ENCODE peak calls at places on chromosomes 11 and 22, in five cellular contexts. N, U, Y, R and B are unnamed samples. For H3K4me1, the result is how much of the 10 kb centered on the place peaks cover.

GRCh38 chr11:115941481-115941993 is 437.3 kb upstream of the CADM1 start:
- DNase-seq in N (peak), U (peak), Y (no peak), R (no peak), B (no peak)

GRCh38 chr22:44926491-44927415 is 83.1 kb downstream of the PHF21B start:
- DNase-seq in N (peak), U (no peak), Y (no peak), R (no peak), B (no peak)

GRCh38 chr11:92707173-92707619 is 262.3 kb upstream of the MTNR1B start:
- DNase-seq in N (no peak), U (no peak), Y (no peak), R (no peak), B (no peak)

GRCh38 chr11:12110714-12111481 is 508 bp downstream of the MICAL2 start:
- DNase-seq in N (peak), U (peak), Y (peak), R (no peak), B (no peak)

GRCh38 chr11:19472679-19473078 is 231.9 kb upstream of the E2F8 start:
- DNase-seq in N (no peak), U (no peak), Y (no peak), R (no peak), B (no peak)

GRCh38 chr11:58787903-58788302 is 56.2 kb upstream of the GLYAT start:
- DNase-seq in N (no peak), U (no peak), Y (no peak), R (no peak), B (no peak)

GRCh38 chr11:83319346-83319745 is 33.2 kb upstream of the CCDC90B start:
- DNase-seq in N (no peak), U (no peak), Y (no peak), R (no peak), B (no peak)

GRCh38 chr11:128904872-128905344 is 13.8 kb downstream of the KCNJ5 start:
- DNase-seq in N (peak), U (peak), Y (peak), R (peak), B (no peak)

GRCh38 chr11:64742087-64742939 is 1.6 kb downstream of the RASGRP2 start:
- DNase-seq in N (no peak), U (no peak), Y (no peak), R (no peak), B (peak)

GRCh38 chr11:39741066-39741465 is 1718.4 kb downstream of the LRRC4C start:
- DNase-seq in N (no peak), U (no peak), Y (no peak), R (no peak), B (no peak)

GRCh38 chr11:30258679-30259078 is 27.9 kb downstream of the FSHB start:
- DNase-seq in N (no peak), U (no peak), Y (no peak), R (no peak), B (no peak)

GRCh38 chr22:35303029-35303624 is 3.4 kb downstream of the TOM1 start:
- DNase-seq in N (no peak), U (no peak), Y (no peak), R (no peak), B (no peak)

GRCh38 chr22:49918911-49919881 is 762 bp downstream of the CRELD2 start:
- DNase-seq in N (no peak), U (no peak), Y (no peak), R (no peak), B (no peak)

GRCh38 chr11:101436511-101437142 is 147.2 kb downstream of the TRPC6 start:
- DNase-seq in N (no peak), U (peak), Y (no peak), R (peak), B (no peak)

GRCh38 chr11:115503083-115503885 is 931 bp downstream of the CADM1 start:
- DNase-seq in N (peak), U (peak), Y (peak), R (peak), B (peak)

GRCh38 chr11:18067372-18067771 is 21.3 kb upstream of the TPH1 start:
- DNase-seq in N (no peak), U (no peak), Y (no peak), R (no peak), B (no peak)

GRCh38 chr22:35601743-35602633 is 15.1 kb downstream of the MB start:
- DNase-seq in N (no peak), U (no peak), Y (no peak), R (no peak), B (no peak)

GRCh38 chr11:84089072-84090057 is 803.2 kb upstream of the CCDC90B start:
- DNase-seq in N (no peak), U (no peak), Y (peak), R (no peak), B (no peak)

GRCh38 chr22:37218771-37219411 is 6.6 kb upstream of the SSTR3 start:
- DNase-seq in N (no peak), U (peak), Y (no peak), R (no peak), B (peak)

GRCh38 chr11:67615455-67616430 is 9.0 kb downstream of the NDUFV1 start:
- DNase-seq in N (peak), U (peak), Y (peak), R (no peak), B (peak)

GRCh38 chr11:68002943-68003845 is 703 bp downstream of the UNC93B1 start:
- DNase-seq in N (peak), U (peak), Y (peak), R (no peak), B (peak)

GRCh38 chr22:48473202-48473601 is 1354.5 kb downstream of the BRD1 start:
- DNase-seq in N (no peak), U (no peak), Y (no peak), R (no peak), B (no peak)

GRCh38 chr11:2685051-2685450 is 14.7 kb downstream of the KCNQ1OT1 start:
- DNase-seq in N (no peak), U (no peak), Y (no peak), R (no peak), B (peak)

GRCh38 chr11:2684581-2684980 is 15.2 kb downstream of the KCNQ1OT1 start:
- DNase-seq in N (no peak), U (no peak), Y (no peak), R (no peak), B (no peak)

GRCh38 chr11:2687223-2687530 is 12.6 kb downstream of the KCNQ1OT1 start:
- DNase-seq in N (no peak), U (no peak), Y (no peak), R (no peak), B (no peak)

GRCh38 chr11:2686360-2687222 is 13.2 kb downstream of the KCNQ1OT1 start:
- DNase-seq in N (no peak), U (no peak), Y (no peak), R (no peak), B (no peak)

DNA sequence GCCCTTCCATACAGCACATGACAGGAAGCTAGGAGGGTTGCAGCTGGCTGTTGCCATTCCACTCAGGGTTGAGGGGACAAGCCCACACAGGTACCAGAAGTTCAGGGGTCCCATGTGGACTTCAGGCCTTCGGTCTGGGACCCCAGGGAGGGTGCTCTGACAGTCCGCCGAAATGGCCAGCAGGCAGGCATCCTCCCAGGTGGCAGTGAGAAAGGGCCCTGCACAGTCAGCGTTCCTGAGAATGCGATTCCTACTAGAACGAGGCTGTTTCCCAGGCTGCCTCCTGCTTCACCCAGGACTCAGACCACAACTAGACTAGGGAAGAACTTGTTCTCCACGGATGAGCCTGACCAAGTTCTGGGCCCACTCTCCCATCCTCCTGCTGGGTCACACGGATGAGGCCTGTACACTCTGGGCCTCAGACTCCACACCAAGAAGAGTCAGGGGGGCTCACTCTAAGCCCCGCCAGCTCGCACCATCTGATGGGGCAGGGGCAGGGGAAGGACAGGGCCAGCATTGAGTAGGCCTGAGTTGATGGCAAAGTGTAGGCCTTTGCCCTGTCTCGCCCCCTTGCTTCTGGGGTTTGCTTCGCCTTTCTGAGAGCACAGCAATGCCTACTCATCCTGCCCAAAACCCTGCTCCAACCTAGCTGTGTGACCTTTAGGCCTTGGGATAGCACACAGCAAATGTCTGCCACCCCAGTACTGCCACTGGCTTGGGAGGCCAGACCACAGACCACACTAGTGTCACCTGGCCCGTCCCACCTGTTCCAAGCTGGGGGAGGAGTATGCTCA is 14.0 kb downstream of the KCNQ1OT1 start:
- DNase-seq in N (no peak), U (no peak), Y (no peak), R (no peak), B (peak)
- H3K4me1 ChIP-seq in N (under half), U (under half), Y (under half), R (under half), B (under half)

GRCh38 chr22:24400037-24400725 is 27.2 kb upstream of the ADORA2A start:
- DNase-seq in N (no peak), U (no peak), Y (no peak), R (no peak), B (no peak)

GRCh38 chr22:24401824-24402434 is 25.5 kb upstream of the ADORA2A start:
- DNase-seq in N (no peak), U (no peak), Y (no peak), R (no peak), B (no peak)

GRCh38 chr22:24402460-24403192 is 24.8 kb upstream of the ADORA2A start:
- DNase-seq in N (peak), U (peak), Y (peak), R (peak), B (peak)

GRCh38 chr22:24398409-24398808 is 29.0 kb upstream of the ADORA2A start:
- DNase-seq in N (no peak), U (no peak), Y (no peak), R (no peak), B (no peak)

GRCh38 chr22:24400726-24401596 is 26.4 kb upstream of the ADORA2A start:
- DNase-seq in N (no peak), U (no peak), Y (no peak), R (no peak), B (no peak)
- H3K4me3 ChIP-seq in N (no peak), U (no peak), Y (no peak), R (no peak), B (no peak)

GRCh38 chr22:20111045-20111688 is 4.7 kb upstream of the RANBP1 start:
- DNase-seq in N (peak), U (no peak), Y (no peak), R (peak), B (peak)
- TF ChIP-seq POLR2A in N (no peak), U (no peak), Y (no peak), R (no peak), B (no peak)

GRCh38 chr22:19598054-19598855 is 74.0 kb upstream of the CLDN5 start:
- DNase-seq in N (no peak), U (no peak), Y (no peak), R (no peak), B (peak)

GRCh38 chr22:19596680-19597398 is 72.6 kb upstream of the CLDN5 start:
- DNase-seq in N (no peak), U (no peak), Y (no peak), R (no peak), B (no peak)

GRCh38 chr22:19599004-19599403 is 74.8 kb upstream of the CLDN5 start:
- DNase-seq in N (no peak), U (no peak), Y (no peak), R (no peak), B (no peak)

GRCh38 chr22:19597399-19597735 is 73.2 kb upstream of the CLDN5 start:
- DNase-seq in N (no peak), U (no peak), Y (no peak), R (peak), B (peak)

GRCh38 chr22:19599626-19600243 is 75.5 kb upstream of the CLDN5 start:
- DNase-seq in N (no peak), U (no peak), Y (no peak), R (no peak), B (peak)
- H3K4me1 ChIP-seq in N (under half), U (under half), Y (under half), R (under half), B (under half)

GRCh38 chr11:86740628-86741488 is 59.5 kb upstream of the PRSS23 start:
- DNase-seq in N (no peak), U (peak), Y (peak), R (peak), B (no peak)
- H3K4me3 ChIP-seq in N (no peak), U (no peak), Y (no peak), R (peak), B (no peak)

GRCh38 chr11:60933416-60933815 is 9.2 kb downstream of the TMEM132A start:
- DNase-seq in N (no peak), U (no peak), Y (no peak), R (no peak), B (peak)
- TF ChIP-seq POLR2A in N (no peak), U (no peak), Y (no peak), R (no peak), B (no peak)

GRCh38 chr22:30312053-30312452 is 14.7 kb downstream of the TBC1D10A start:
- DNase-seq in N (no peak), U (no peak), Y (no peak), R (no peak), B (no peak)

GRCh38 chr22:30313527-30314385 is 13.0 kb downstream of the TBC1D10A start:
- DNase-seq in N (no peak), U (no peak), Y (no peak), R (no peak), B (no peak)

GRCh38 chr22:30315962-30316576 is 10.7 kb downstream of the TBC1D10A start:
- DNase-seq in N (no peak), U (no peak), Y (no peak), R (no peak), B (no peak)

GRCh38 chr22:30317778-30318177 is 9.0 kb downstream of the TBC1D10A start:
- DNase-seq in N (no peak), U (no peak), Y (no peak), R (no peak), B (no peak)

GRCh38 chr22:30314918-30315317 is 11.8 kb downstream of the TBC1D10A start:
- DNase-seq in N (no peak), U (no peak), Y (no peak), R (no peak), B (no peak)
- H3K4me1 ChIP-seq in N (half or more), U (under half), Y (half or more), R (under half), B (under half)

DNA sequence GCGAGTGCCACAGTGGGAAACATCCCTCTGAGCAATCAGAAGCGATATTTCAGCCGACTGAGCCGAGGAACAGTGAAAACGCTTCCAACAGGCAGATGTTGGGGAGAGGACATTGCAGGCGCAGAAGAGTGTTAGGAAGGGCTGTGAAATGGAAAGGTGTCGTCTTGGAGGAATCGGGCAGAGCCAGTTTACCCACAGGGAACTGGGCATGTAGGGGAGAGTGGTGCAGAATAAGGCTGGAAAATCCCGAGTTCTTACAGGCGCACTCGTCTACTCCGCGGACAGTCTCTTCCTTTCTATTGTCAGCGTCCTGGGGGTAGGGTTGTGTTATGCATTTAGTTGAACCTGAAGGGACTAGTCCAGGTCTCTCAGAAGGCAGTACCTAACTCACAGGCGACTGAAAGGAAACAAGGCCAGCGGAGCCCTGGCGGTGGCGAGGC is 1.1 kb upstream of the APLP2 start:
- DNase-seq in N (no peak), U (no peak), Y (no peak), R (no peak), B (no peak)
- H3K4me3 ChIP-seq in N (peak), U (peak), Y (no peak), R (peak), B (peak)